ENCODE peak calls at places on chromosomes 5 and 9, in six cellular contexts. One of them, this sample, is unnamed. For H3K4me1, the result is how much of the 10 kb centered on the place peaks cover.

GRCh38 chr9:16514131-16514530 is 356.3 kb downstream of the BNC2 start:
- DNase-seq in heart left ventricle: no peak
- DNase-seq in astrocyte: no peak
- DNase-seq in stomach: no peak
- DNase-seq in left ventricle myocardium inferior: no peak
- DNase-seq in mammary epithelial cell: no peak
- DNase-seq in this sample: no peak

GRCh38 chr5:152811985-152812384 is 406.9 kb upstream of the NMUR2 start:
- DNase-seq in stomach: no peak
- DNase-seq in left ventricle myocardium inferior: no peak
- DNase-seq in heart left ventricle: no peak
- DNase-seq in mammary epithelial cell: peak
- DNase-seq in astrocyte: no peak
- DNase-seq in this sample: no peak

GRCh38 chr5:143244990-143245389 is 158.5 kb downstream of the NR3C1 start:
- DNase-seq in astrocyte: peak
- DNase-seq in stomach: no peak
- DNase-seq in mammary epithelial cell: peak
- DNase-seq in heart left ventricle: no peak
- DNase-seq in left ventricle myocardium inferior: no peak
- DNase-seq in this sample: no peak

GRCh38 chr9:97179616-97180015 is 127.8 kb upstream of the CCDC180 start:
- DNase-seq in stomach: no peak
- DNase-seq in left ventricle myocardium inferior: no peak
- DNase-seq in heart left ventricle: no peak
- DNase-seq in astrocyte: no peak
- DNase-seq in mammary epithelial cell: peak
- DNase-seq in this sample: no peak

GRCh38 chr5:119022017-119022745 is 33.8 kb upstream of the DTWD2 start:
- DNase-seq in mammary epithelial cell: peak
- DNase-seq in heart left ventricle: no peak
- DNase-seq in stomach: no peak
- DNase-seq in astrocyte: peak
- DNase-seq in left ventricle myocardium inferior: no peak
- DNase-seq in this sample: no peak

GRCh38 chr9:68749579-68750159 is 44.6 kb downstream of the PIP5K1B start:
- DNase-seq in mammary epithelial cell: no peak
- DNase-seq in stomach: no peak
- DNase-seq in astrocyte: no peak
- DNase-seq in left ventricle myocardium inferior: no peak
- DNase-seq in heart left ventricle: no peak
- DNase-seq in this sample: no peak

GRCh38 chr5:14838396-14839319 is 32.9 kb downstream of the ANKH start:
- DNase-seq in stomach: no peak
- DNase-seq in left ventricle myocardium inferior: no peak
- DNase-seq in mammary epithelial cell: no peak
- DNase-seq in astrocyte: no peak
- DNase-seq in heart left ventricle: no peak
- DNase-seq in this sample: no peak

GRCh38 chr5:136062563-136063274 is 33.9 kb downstream of the TGFBI start:
- DNase-seq in stomach: no peak
- DNase-seq in mammary epithelial cell: peak
- DNase-seq in left ventricle myocardium inferior: no peak
- DNase-seq in astrocyte: no peak
- DNase-seq in heart left ventricle: peak
- DNase-seq in this sample: no peak

GRCh38 chr9:90907790-90908189 is 106.2 kb downstream of the SYK start:
- DNase-seq in stomach: no peak
- DNase-seq in left ventricle myocardium inferior: no peak
- DNase-seq in mammary epithelial cell: no peak
- DNase-seq in heart left ventricle: no peak
- DNase-seq in astrocyte: no peak
- DNase-seq in this sample: no peak

GRCh38 chr9:116792271-116792670 is 105.2 kb downstream of the TRIM32 start:
- DNase-seq in mammary epithelial cell: no peak
- DNase-seq in heart left ventricle: no peak
- DNase-seq in astrocyte: no peak
- DNase-seq in stomach: no peak
- DNase-seq in left ventricle myocardium inferior: no peak
- DNase-seq in this sample: no peak

GRCh38 chr9:116791314-116791713 is 104.2 kb downstream of the TRIM32 start:
- DNase-seq in astrocyte: no peak
- DNase-seq in heart left ventricle: no peak
- DNase-seq in mammary epithelial cell: no peak
- DNase-seq in stomach: no peak
- DNase-seq in left ventricle myocardium inferior: no peak
- DNase-seq in this sample: no peak

GRCh38 chr9:116789097-116789496 is 102.0 kb downstream of the TRIM32 start:
- DNase-seq in left ventricle myocardium inferior: no peak
- DNase-seq in mammary epithelial cell: no peak
- DNase-seq in astrocyte: no peak
- DNase-seq in heart left ventricle: no peak
- DNase-seq in stomach: no peak
- DNase-seq in this sample: no peak

GRCh38 chr9:116786737-116787136 is 99.6 kb downstream of the TRIM32 start:
- DNase-seq in heart left ventricle: no peak
- DNase-seq in astrocyte: no peak
- DNase-seq in stomach: no peak
- DNase-seq in mammary epithelial cell: peak
- DNase-seq in left ventricle myocardium inferior: no peak
- DNase-seq in this sample: no peak
- H3K4me3 ChIP-seq in heart left ventricle: no peak
- H3K4me3 ChIP-seq in astrocyte: no peak
- H3K4me3 ChIP-seq in stomach: no peak
- H3K4me3 ChIP-seq in mammary epithelial cell: no peak
- H3K4me3 ChIP-seq in left ventricle myocardium inferior: no peak
- H3K4me3 ChIP-seq in this sample: no peak

DNA sequence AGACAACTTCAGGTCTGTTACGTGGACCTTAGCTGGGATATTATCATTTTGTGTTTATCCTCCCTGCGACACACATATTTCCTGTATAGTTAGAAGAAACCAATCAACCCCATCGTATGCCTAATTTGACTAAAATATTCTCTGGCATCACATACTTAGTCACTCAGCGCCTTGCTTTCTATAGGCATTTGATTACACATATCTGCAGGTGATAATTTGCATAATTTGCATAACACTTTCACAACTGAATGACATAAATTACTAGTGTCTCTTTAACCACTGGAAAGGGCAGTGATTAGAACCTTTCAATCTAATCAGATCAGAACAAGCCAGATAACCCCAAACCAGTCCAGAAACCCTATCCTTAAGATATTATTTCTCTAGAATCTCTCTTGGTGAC is 390.2 kb downstream of the TLR4 start:
- DNase-seq in stomach: no peak
- DNase-seq in astrocyte: no peak
- DNase-seq in mammary epithelial cell: no peak
- DNase-seq in heart left ventricle: no peak
- DNase-seq in left ventricle myocardium inferior: no peak
- DNase-seq in this sample: no peak
- H3K4me1 ChIP-seq in stomach: under half
- H3K4me1 ChIP-seq in astrocyte: under half
- H3K4me1 ChIP-seq in mammary epithelial cell: under half
- H3K4me1 ChIP-seq in heart left ventricle: under half
- H3K4me1 ChIP-seq in left ventricle myocardium inferior: under half
- H3K4me1 ChIP-seq in this sample: under half

GRCh38 chr5:157267025-157267424 is 1.1 kb downstream of the CYFIP2 start:
- DNase-seq in heart left ventricle: no peak
- DNase-seq in astrocyte: no peak
- DNase-seq in stomach: no peak
- DNase-seq in left ventricle myocardium inferior: no peak
- DNase-seq in mammary epithelial cell: no peak
- DNase-seq in this sample: no peak
- H3K4me3 ChIP-seq in heart left ventricle: peak
- H3K4me3 ChIP-seq in astrocyte: peak
- H3K4me3 ChIP-seq in stomach: peak
- H3K4me3 ChIP-seq in left ventricle myocardium inferior: peak
- H3K4me3 ChIP-seq in mammary epithelial cell: peak
- H3K4me3 ChIP-seq in this sample: peak

GRCh38 chr9:38332625-38333024 is 59.9 kb upstream of the ALDH1B1 start:
- DNase-seq in left ventricle myocardium inferior: no peak
- DNase-seq in heart left ventricle: no peak
- DNase-seq in astrocyte: no peak
- DNase-seq in stomach: peak
- DNase-seq in mammary epithelial cell: no peak
- DNase-seq in this sample: no peak
- H3K4me1 ChIP-seq in left ventricle myocardium inferior: under half
- H3K4me1 ChIP-seq in heart left ventricle: under half
- H3K4me1 ChIP-seq in astrocyte: under half
- H3K4me1 ChIP-seq in stomach: under half
- H3K4me1 ChIP-seq in mammary epithelial cell: under half
- H3K4me1 ChIP-seq in this sample: under half

GRCh38 chr5:178870411-178870810 is 10.7 kb downstream of the ZNF354B start:
- DNase-seq in stomach: no peak
- DNase-seq in heart left ventricle: no peak
- DNase-seq in mammary epithelial cell: no peak
- DNase-seq in astrocyte: no peak
- DNase-seq in left ventricle myocardium inferior: no peak
- DNase-seq in this sample: no peak
- H3K4me3 ChIP-seq in stomach: no peak
- H3K4me3 ChIP-seq in heart left ventricle: no peak
- H3K4me3 ChIP-seq in mammary epithelial cell: no peak
- H3K4me3 ChIP-seq in astrocyte: no peak
- H3K4me3 ChIP-seq in left ventricle myocardium inferior: no peak
- H3K4me3 ChIP-seq in this sample: no peak

This sample was measured in psoas muscle.